ENCODE peak calls at places on chromosomes 16 and 17, in four cellular contexts. H is GM12892, R is spleen, X is transverse colon. M is an unnamed sample.

GRCh38 chr16:9408297-9408696 is 316.9 kb downstream of the HAPSTR1 start:
- DNase-seq in H (no peak), R (no peak), X (no peak), M (no peak)

GRCh38 chr17:45902892-45903346 is 8.6 kb downstream of the MAPT start:
- DNase-seq in H (no peak), R (no peak), X (no peak), M (no peak)

GRCh38 chr17:80919331-80920284 is 72.0 kb upstream of the CHMP6 start:
- DNase-seq in H (no peak), R (peak), X (no peak), M (no peak)

GRCh38 chr16:17724242-17724898 is 253.6 kb upstream of the XYLT1 start:
- DNase-seq in H (no peak), R (no peak), X (no peak), M (no peak)

GRCh38 chr17:50779747-50780363 is 12.5 kb upstream of the ANKRD40CL start:
- DNase-seq in H (no peak), R (no peak), X (no peak), M (no peak)

GRCh38 chr17:1882836-1883235 is 53.0 kb downstream of the RPA1 start:
- DNase-seq in H (no peak), R (no peak), X (no peak), M (no peak)

GRCh38 chr17:39972271-39972670 is 8.3 kb upstream of the PSMD3 start:
- DNase-seq in H (no peak), R (no peak), X (no peak), M (no peak)

GRCh38 chr17:10063730-10064221 is 134.6 kb downstream of the GAS7 start:
- DNase-seq in H (no peak), R (peak), X (peak), M (peak)

GRCh38 chr16:88651276-88651988 is 579 bp upstream of the CYBA start:
- DNase-seq in H (peak), R (peak), X (peak), M (no peak)

GRCh38 chr17:57724038-57724728 is 20.9 kb downstream of the CCDC182 start:
- DNase-seq in H (peak), R (no peak), X (no peak), M (no peak)

GRCh38 chr17:78127240-78127887 is 1.2 kb downstream of the TMC6 start:
- DNase-seq in H (peak), R (peak), X (peak), M (peak)

GRCh38 chr16:68356249-68356918 is 45.6 kb downstream of the PRMT7 start:
- DNase-seq in H (peak), R (no peak), X (peak), M (peak)

GRCh38 chr17:15947976-15948752 is 3.2 kb downstream of the ADORA2B start:
- DNase-seq in H (no peak), R (peak), X (peak), M (no peak)

GRCh38 chr16:10895053-10895946 is 18.3 kb downstream of the CIITA start:
- DNase-seq in H (no peak), R (peak), X (peak), M (no peak)

GRCh38 chr16:75029854-75030253 is 31.0 kb downstream of the ZNRF1 start:
- DNase-seq in H (no peak), R (no peak), X (no peak), M (no peak)

GRCh38 chr17:46195217-46195855 is 2.1 kb upstream of the KANSL1 start:
- DNase-seq in H (no peak), R (no peak), X (no peak), M (peak)

GRCh38 chr16:66263973-66264310 is 102.5 kb upstream of the CDH5 start:
- DNase-seq in H (no peak), R (no peak), X (no peak), M (no peak)

GRCh38 chr16:66262253-66263167 is 104.0 kb upstream of the CDH5 start:
- DNase-seq in H (no peak), R (no peak), X (no peak), M (no peak)

GRCh38 chr16:66264311-66265105 is 102.0 kb upstream of the CDH5 start:
- DNase-seq in H (no peak), R (no peak), X (no peak), M (no peak)

GRCh38 chr16:66261826-66262225 is 104.7 kb upstream of the CDH5 start:
- DNase-seq in H (no peak), R (no peak), X (no peak), M (no peak)

DNA sequence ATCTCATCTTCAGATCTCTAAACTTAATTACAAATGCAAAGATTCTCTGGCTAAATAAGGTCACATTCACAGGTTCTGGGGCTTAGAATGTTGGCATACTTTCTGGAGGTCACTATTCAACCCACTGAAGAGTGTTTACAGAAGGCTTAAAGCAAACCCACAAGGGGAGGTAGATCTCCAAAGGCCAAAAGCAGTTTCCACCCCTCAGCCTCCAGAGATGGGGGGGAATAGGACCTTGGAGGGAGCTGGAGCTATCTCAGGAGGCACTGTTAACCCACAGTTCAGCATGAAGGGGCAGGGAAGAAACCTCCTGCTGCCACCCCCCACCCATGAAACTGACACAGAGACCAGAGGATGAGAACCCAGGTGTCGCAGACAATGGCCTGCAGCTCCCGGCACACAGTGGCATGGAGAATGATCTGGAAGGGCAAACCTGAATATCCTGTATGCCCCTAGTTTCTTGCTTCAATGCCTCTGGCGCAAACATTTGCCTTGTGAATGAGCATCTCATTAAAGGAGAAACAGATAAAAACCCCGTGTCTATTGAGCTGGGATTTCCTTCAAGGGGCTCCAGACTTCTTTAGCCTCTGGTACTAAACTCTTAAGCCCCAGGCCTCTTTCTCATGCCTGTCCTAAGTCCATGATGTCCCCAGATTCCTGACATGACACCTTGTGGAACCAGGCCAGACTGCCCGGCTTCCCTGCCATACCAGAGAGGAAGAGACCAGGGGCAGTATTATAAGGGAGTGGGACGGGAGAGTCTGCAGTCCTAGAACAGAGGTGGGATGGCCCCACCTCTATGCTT is 103.1 kb upstream of the CDH5 start:
- DNase-seq in H (no peak), R (no peak), X (no peak), M (no peak)
- TF ChIP-seq POLR2AphosphoS5 in H (no peak), R (no peak), X (no peak), M (no peak)

DNA sequence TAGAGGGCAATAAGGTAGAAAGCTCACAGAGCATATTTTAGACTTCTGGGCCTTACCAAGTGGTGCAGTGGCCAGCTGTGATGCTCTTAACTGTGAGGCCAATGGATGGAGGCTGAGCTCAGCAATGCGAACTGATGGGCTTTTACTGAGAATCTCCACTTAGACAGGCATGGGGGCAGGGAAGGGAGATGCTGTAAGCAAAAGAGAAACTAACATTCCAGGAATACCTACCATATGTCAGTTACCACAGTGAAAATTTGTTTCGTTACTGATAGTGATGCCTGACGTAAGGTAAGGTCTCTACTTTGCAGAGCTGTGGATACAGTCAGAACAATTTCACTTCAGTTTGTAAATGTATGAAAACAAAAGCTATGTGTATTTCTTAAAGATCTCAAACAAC is 250.6 kb upstream of the ZFHX3 start:
- DNase-seq in H (no peak), R (no peak), X (no peak), M (no peak)
- TF ChIP-seq POLR2AphosphoS5 in H (no peak), R (no peak), X (no peak), M (no peak)

DNA sequence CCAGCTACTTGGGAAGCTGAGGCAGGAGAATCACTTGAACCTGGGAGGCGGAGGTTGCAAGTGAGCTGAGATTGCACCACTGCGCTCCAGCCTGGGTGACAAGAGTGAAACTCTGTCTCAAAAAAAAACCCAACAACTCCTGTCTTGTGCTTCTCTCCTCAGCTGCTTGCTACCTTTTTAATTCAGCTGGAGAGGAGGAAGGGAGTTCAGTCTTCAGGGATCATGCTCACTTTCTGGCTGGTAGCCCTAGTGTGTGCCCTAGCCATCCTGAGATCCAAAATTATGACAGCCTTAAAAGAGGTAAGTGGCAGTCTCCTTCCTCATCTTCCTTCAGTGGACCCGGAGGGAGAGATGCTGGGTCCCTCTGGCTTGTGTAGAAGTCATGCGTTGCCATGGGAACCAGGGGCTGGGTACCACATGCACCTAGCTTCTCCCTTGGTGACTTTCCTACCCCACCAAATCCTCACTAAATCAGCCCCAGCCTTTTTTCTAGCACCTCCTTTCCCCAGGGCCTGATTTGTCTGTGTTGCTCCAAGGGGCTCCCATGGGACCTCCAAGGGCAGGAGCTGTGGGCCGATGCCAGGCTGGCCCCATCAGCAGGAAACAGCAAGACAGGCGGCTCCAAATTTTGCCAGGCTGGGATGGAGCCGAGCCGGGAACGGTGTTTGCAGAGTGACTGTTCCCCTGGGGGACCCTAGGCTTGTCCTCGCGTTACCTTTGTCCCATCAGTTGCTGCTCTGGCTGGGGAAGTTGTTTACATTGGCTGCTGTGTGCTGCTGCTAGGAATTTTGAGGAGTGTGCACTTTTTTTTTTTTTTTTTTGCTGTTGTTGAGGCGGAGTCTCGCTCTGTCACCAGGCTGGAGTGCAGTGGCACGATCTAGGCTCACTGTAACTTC is 65.2 kb downstream of the ABCC1 start:
- DNase-seq in H (no peak), R (no peak), X (peak), M (no peak)
- TF ChIP-seq POLR2AphosphoS5 in H (no peak), R (no peak), X (no peak), M (no peak)

DNA sequence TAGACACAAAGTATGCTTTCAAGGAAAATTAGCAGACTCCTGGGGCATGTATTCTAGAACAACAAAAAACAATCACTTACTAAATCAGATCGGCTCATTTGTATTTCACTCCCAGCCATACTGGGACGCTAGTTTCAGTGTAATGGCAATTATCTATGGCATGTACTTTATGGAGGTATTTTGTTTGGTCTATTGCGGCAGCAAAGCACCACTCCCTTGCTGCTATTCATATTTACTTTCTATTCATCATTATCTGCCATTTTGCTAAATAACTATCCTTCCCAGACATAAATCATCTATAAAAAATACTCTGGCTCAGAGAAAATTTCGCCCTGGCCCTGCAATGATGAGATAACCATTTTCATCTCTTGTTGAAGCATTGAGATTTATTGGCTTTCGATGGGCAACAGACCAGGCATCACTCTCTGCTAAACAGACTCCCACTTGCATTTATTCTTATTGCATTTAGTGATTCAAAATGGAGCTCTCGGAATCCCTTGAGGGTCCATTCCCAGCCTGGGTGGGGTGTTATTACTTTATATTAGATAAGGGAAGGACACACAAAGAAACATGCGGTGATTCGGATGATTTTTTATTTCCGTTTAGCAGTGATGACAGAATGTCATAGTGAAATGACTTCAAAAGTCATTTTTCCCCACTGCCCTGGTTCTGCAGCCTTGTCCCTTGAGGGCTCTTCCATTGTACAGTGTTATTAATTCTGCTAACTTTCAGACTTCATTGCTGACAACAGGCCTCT is 225.8 kb downstream of the IRX3 start:
- DNase-seq in H (no peak), R (no peak), X (no peak), M (no peak)
- TF ChIP-seq POLR2AphosphoS5 in H (no peak), R (no peak), X (no peak), M (no peak)

GRCh38 chr16:29816694-29817441 is 916 bp downstream of the PAGR1 start:
- DNase-seq in H (peak), R (peak), X (peak), M (peak)
- TF ChIP-seq POLR2AphosphoS5 in H (no peak), R (no peak), X (peak), M (no peak)

DNA sequence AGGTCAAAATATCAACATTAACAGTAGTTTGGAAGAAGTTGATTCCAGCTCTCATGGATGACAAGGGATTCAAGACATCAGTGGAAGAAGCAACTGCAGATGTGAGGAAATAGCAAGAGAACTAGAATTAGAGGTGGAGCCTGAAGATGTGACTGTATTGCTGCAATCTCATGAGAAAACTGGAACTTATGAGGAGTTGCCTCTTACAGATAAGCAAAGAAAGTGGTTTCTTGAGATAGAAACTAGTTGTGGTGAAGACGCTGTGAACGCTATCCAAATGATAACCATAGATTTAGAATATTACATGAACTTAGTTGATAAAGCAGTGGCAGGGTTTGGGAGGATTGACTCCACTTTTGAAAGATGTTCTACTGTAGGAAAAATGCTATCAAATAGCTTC is 67.8 kb downstream of the GOSR1 start:
- DNase-seq in H (no peak), R (no peak), X (no peak), M (no peak)
- TF ChIP-seq POLR2AphosphoS5 in H (no peak), R (no peak), X (no peak), M (no peak)

DNA sequence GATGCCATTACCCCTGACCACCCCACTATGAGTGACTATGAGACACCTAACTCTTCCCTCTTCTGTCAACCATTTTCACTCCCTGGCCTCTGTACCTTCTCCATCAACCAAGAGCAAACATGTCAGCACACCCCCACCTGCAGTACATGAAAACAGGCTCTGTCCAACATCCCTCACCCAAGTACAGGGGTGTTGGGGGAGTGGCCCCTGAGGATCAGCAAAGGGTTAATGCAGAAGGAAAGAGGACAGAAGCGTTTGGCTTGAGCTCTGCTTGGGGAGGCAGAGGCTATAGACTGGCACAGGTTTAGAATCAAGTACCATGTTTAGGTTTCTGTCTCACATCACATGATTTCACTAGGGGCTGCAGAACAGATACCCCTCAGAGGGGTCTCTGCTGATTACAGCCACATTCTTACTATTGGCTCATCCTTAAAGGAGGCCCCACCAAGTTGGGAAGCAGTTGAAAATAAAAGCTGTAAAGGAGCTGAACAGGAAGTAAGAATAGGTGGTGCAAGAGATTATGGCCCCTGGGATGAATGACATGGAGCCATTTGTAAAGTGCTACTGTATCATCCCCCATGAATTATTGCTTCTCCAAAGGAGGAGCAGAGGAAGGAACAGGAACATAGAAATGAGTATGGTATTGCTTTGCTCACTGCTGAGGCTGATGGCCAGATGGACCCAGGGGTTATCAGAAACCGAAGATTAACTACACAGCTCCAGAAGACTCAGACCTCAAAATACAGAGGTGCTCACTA is 2.4 kb upstream of the PSMC3IP start:
- DNase-seq in H (no peak), R (no peak), X (no peak), M (no peak)
- TF ChIP-seq POLR2AphosphoS5 in H (no peak), R (peak), X (no peak), M (no peak)